ENCODE peak calls at places on chromosomes 16 and 17, in eight cellular contexts. L, M, R, Y, E, D, J and T are unnamed samples. For H3K4me1 and H3K9me3, the result is how much of the 10 kb centered on the place peaks cover.

GRCh38 chr17:19664136-19664820 is 15.7 kb downstream of the ALDH3A2 start:
- DNase-seq in E (peak), M (no peak), L (no peak), Y (no peak), D (no peak), J (peak), R (no peak), T (no peak)

GRCh38 chr16:49855280-49855821 is 561 bp downstream of the ZNF423 start:
- DNase-seq in Y (peak), D (no peak), R (peak), J (peak), E (peak), L (peak), M (peak), T (peak)

GRCh38 chr17:17813055-17813724 is 23.6 kb downstream of the SREBF1 start:
- DNase-seq in R (no peak), Y (no peak), E (no peak), L (no peak), J (peak), M (no peak), D (no peak), T (no peak)

GRCh38 chr17:67390006-67390645 is 13.0 kb downstream of the PITPNC1 start:
- DNase-seq in R (no peak), Y (no peak), M (no peak), E (no peak), J (no peak), D (no peak), L (no peak), T (no peak)

GRCh38 chr16:64240586-64240985 is 881.3 kb downstream of the CDH11 start:
- DNase-seq in M (no peak), E (no peak), J (no peak), L (no peak), D (no peak), Y (no peak), R (no peak), T (no peak)

GRCh38 chr16:69381231-69381630 is 4.6 kb downstream of the TERF2 start:
- DNase-seq in R (no peak), J (no peak), M (no peak), E (no peak), L (no peak), D (no peak), Y (no peak), T (no peak)

GRCh38 chr17:6712058-6712853 is 913 bp downstream of the SLC13A5 start:
- DNase-seq in J (peak), L (no peak), M (no peak), Y (no peak), R (no peak), D (no peak), E (no peak), T (no peak)

GRCh38 chr16:67549240-67549639 is 13.1 kb upstream of the CTCF start:
- DNase-seq in L (no peak), D (no peak), Y (no peak), E (peak), J (no peak), M (no peak), R (no peak), T (peak)

GRCh38 chr17:53971361-53971760 is 148.6 kb downstream of the KIF2B start:
- DNase-seq in R (no peak), D (no peak), J (no peak), M (no peak), Y (no peak), L (no peak), E (no peak), T (no peak)

GRCh38 chr17:6936370-6937028 is 59.4 kb upstream of the ALOX12 start:
- DNase-seq in M (peak), Y (no peak), L (no peak), D (no peak), E (no peak), J (peak), R (peak), T (no peak)

GRCh38 chr16:78075800-78076199 is 23.7 kb upstream of the WWOX start:
- DNase-seq in E (no peak), Y (no peak), R (no peak), D (no peak), L (no peak), J (no peak), M (no peak), T (no peak)

GRCh38 chr16:88541831-88542230 is 28.4 kb upstream of the ZC3H18 start:
- DNase-seq in M (no peak), E (no peak), L (peak), Y (no peak), D (no peak), R (no peak), J (no peak), T (no peak)

GRCh38 chr17:37106049-37106448 is 157.3 kb downstream of the AATF start:
- DNase-seq in D (no peak), M (no peak), Y (no peak), R (no peak), E (no peak), J (no peak), L (no peak), T (no peak)

GRCh38 chr17:39209317-39210092 is 9.4 kb downstream of the RPL19 start:
- DNase-seq in J (peak), E (peak), D (no peak), R (peak), L (peak), Y (no peak), M (peak), T (no peak)

GRCh38 chr16:3857189-3858013 is 23.1 kb downstream of the CREBBP start:
- DNase-seq in Y (no peak), J (peak), L (no peak), E (no peak), R (peak), D (no peak), M (no peak), T (no peak)

GRCh38 chr16:11681526-11681925 is 13.3 kb downstream of the SNN start:
- DNase-seq in E (no peak), D (no peak), J (no peak), M (no peak), L (no peak), R (no peak), Y (no peak), T (no peak)

GRCh38 chr17:76170114-76170513 is 29.1 kb upstream of the FOXJ1 start:
- DNase-seq in J (no peak), D (no peak), E (no peak), M (no peak), R (no peak), L (no peak), Y (no peak), T (no peak)

GRCh38 chr17:76163919-76164318 is 22.9 kb upstream of the FOXJ1 start:
- DNase-seq in Y (no peak), R (no peak), D (no peak), J (no peak), M (no peak), E (no peak), L (no peak), T (no peak)

GRCh38 chr17:76166906-76167305 is 25.9 kb upstream of the FOXJ1 start:
- DNase-seq in L (no peak), Y (no peak), D (no peak), E (no peak), R (no peak), J (no peak), M (no peak), T (no peak)

GRCh38 chr17:76164331-76164730 is 23.3 kb upstream of the FOXJ1 start:
- DNase-seq in J (no peak), Y (no peak), M (no peak), D (no peak), L (no peak), E (no peak), R (no peak), T (no peak)

DNA sequence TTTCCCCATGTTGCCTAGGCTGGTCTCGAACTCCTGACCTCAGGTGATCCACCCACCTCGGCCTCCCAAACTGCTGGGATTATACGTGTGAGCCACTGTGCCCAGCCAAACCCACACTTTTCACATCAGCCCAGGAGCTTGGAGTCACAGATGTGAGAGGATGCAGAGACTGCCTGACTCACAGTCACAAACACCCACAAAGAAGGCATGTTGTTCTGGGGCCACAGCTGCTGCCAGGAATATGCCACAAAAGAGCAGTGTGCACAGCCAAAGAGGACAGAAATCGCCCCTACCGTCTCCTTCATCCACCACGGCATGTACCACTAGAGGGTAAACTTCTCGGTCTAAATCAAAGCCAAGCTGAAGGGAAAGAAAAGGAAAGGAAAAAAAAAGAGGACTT is 25.1 kb upstream of the FOXJ1 start:
- DNase-seq in E (no peak), D (no peak), J (no peak), Y (no peak), R (no peak), L (no peak), M (no peak), T (no peak)
- TF ChIP-seq CTCF in E (no peak), D (no peak), J (no peak), Y (no peak), R (no peak), L (no peak), M (no peak), T (no peak)

DNA sequence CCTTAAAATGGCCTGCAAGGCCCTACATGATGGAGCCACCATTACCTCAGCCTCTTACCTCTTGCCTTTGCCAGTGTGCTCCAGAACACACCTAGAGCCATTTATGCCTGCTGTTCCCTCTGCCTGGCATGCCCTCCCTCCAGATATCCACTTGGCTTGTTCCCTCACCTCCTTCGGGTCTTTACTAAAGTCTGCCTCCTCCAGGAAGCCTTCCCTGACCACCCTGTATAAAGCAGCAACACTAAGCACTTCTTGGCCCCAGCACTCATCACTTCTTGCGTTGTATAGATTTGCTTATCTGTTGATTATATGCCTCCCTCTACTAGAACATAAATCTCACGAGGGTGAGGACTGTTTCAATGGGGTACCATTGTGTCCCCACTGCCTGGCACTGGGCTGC is 25.3 kb downstream of the ANKRD40 start:
- DNase-seq in M (no peak), Y (no peak), D (no peak), E (no peak), J (peak), R (no peak), L (no peak), T (no peak)
- H3K4me1 ChIP-seq in M (under half), Y (half or more), D (under half), E (under half), J (under half), R (under half), L (under half), T (under half)

DNA sequence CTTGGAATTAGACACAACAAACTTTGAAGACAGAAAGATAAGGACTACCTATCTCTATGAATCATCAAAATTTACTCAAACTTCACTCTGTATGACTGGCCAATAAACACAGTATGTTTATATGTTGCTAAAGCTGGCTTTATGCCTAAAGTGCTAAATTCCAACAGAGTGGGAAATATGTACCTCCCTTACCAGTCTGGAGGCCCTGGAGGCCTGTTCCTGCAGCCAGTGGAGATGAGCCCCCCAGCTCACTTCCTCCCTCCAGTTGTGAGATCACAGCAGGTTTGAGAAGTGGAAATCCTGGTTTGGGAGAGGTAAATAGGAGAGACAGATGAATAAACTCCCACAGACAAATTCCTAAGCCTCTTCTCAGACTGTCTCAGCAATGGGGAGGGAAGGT is 9.0 kb downstream of the ZNF23 start:
- DNase-seq in L (no peak), M (no peak), J (no peak), Y (no peak), E (no peak), R (no peak), D (no peak), T (no peak)
- H3K9me3 ChIP-seq in L (under half), M (under half), J (under half), Y (half or more), E (under half), R (half or more), D (half or more), T (under half)

GRCh38 chr17:83195330-83196087 is 116.1 kb downstream of the METRNL start:
- DNase-seq in J (peak), D (no peak), Y (no peak), L (peak), R (no peak), E (peak), M (no peak), T (no peak)
- TF ChIP-seq CTCF in J (no peak), D (peak), Y (no peak), L (no peak), R (no peak), E (no peak), M (no peak), T (no peak)

GRCh38 chr17:40623419-40624217 is 24.0 kb downstream of the SMARCE1 start:
- DNase-seq in D (no peak), E (no peak), M (no peak), J (no peak), R (no peak), Y (no peak), L (no peak), T (no peak)
- H3K4me1 ChIP-seq in D (half or more), E (under half), M (under half), J (under half), R (under half), Y (under half), L (under half), T (under half)

DNA sequence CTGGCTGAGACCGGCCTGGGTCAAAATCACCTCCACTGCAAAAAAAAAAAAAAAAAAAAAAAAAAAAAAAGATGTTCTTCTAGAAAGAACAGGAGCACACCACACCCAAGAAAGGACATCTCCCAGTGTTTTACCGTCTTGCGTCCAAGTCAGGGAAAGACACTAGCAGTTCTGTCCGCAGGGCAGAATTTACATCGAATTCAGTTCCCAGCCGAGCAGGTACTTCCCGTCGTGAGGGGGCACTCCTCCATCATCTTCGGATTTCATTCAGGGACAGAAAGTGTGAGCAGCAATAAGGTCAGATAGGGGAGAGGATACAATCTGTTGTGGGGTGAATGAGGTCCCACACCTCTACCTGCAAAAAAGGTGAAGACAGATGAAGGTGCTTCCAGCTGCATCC is 574.7 kb downstream of the KCNJ18 start:
- DNase-seq in M (no peak), E (no peak), L (no peak), R (no peak), Y (no peak), J (no peak), D (no peak), T (no peak)
- H3K9me3 ChIP-seq in M (under half), E (under half), L (under half), R (half or more), Y (under half), J (under half), D (under half), T (under half)

DNA sequence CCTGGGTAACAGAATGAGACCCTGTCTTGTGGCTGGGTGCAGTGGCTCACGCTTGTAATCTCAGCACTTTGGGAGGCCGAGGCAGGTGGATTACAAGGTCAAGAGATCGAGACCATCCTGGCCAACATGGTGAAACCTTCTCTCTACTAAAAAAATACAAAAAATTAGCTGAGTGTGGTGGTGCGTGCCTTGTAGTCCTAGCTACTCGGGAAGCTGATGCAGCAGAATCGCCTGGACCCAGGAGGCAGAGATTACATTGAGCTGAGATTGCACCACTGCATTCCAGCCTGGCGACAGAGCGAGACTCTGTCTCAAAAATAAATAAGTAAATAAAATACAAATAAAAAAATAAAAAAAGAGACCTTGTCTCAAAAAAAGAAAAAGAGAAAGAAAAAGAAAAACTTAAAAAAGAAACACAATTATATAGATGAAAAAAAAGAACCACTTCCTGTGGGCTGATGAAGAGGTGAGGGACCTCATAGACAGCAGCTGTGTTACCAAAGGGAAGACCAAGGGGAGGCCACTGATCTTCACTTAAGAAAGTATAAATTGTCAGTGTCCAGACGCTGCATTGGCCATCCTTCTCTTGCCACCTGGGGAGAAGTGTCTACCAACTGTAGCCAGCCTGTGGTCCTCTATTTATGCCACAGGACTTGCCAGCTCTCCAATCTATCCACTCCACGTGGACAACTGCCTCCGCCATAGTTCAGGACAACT is 24.4 kb upstream of the SMG1 start:
- DNase-seq in D (no peak), J (no peak), M (no peak), Y (no peak), E (no peak), L (no peak), R (no peak), T (no peak)
- TF ChIP-seq CTCF in D (no peak), J (no peak), M (no peak), Y (no peak), E (no peak), L (no peak), R (no peak), T (no peak)

DNA sequence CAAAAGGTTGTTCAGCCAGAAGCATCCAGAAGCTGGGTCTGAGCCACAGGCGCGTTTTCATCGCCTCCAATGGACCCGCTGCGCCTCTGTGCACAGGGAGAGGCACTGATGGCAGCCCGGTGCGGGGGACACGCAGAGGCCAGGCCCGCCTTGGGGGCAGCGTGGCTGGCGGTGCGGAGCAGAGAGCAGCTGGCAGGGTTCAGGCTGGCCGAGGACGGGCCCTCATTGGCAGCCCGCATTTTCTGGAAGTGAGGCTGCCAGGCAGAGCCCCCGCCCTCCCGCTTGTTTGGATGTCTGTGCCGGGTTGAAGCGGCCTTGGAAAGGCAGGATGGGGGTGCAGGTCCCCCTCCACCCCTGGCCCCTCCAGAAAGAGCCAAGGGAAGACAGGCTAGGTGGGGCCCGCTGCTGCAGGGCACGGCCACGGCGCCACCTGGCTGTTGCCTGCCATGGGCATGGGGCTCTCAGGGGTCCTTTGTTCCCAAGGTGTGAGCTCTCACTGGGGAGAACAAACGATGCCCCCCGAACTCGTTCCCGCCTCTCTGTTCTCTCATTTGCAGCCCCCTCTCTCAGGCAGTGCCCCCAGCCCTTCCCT is 18.8 kb downstream of the GSE1 start:
- DNase-seq in M (no peak), R (no peak), D (no peak), J (no peak), L (no peak), E (no peak), Y (no peak), T (no peak)
- H3K4me1 ChIP-seq in M (under half), R (under half), D (under half), J (half or more), L (under half), E (under half), Y (under half), T (under half)

GRCh38 chr16:82852388-82852998 is 225.7 kb downstream of the CDH13 start:
- DNase-seq in L (no peak), J (no peak), D (no peak), E (no peak), Y (no peak), R (no peak), M (no peak), T (no peak)

GRCh38 chr16:82859638-82860037 is 232.9 kb downstream of the CDH13 start:
- DNase-seq in J (no peak), E (no peak), M (no peak), Y (no peak), L (no peak), D (no peak), R (no peak), T (no peak)

GRCh38 chr16:82857693-82858337 is 231.0 kb downstream of the CDH13 start:
- DNase-seq in L (no peak), Y (no peak), E (no peak), M (no peak), J (no peak), R (no peak), D (no peak), T (no peak)

DNA sequence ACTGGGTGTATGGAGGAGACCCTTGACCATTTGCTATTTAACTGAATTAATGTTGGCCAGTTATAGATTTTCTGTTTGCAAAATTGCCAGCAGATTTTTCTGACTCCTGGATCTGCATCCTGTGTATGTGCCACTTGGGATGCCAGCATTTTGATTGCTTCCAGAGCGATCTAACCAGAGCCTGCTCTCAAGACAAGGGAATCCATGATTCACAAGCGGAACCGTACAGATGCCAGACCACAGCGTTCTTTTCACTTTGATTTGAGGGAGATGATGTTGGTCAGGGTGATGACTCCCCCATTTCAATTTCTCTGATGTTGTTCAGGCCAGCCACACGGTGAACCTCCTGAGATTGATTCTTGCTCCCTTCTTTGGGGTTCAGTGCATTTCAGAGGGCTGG is 228.7 kb downstream of the CDH13 start:
- DNase-seq in E (no peak), J (no peak), L (no peak), D (no peak), M (no peak), R (no peak), Y (no peak), T (no peak)
- H3K9me3 ChIP-seq in E (under half), J (under half), L (under half), D (under half), M (under half), R (under half), Y (under half), T (under half)

GRCh38 chr16:85634747-85635544 is 21.8 kb downstream of the GSE1 start:
- DNase-seq in R (no peak), L (no peak), Y (no peak), M (no peak), E (no peak), J (no peak), D (no peak), T (no peak)
- TF ChIP-seq CTCF in R (no peak), L (no peak), Y (peak), M (no peak), E (no peak), J (peak), D (no peak), T (no peak)